ENCODE peak calls at places on chromosomes 16 and 17, in ten cellular contexts. L is transverse colon, J is AG10803, Y is body of pancreas, V is NB4, M is upper lobe of left lung, K is GM06990, D is right lobe of liver, I is IMR-90, T is neural progenitor cell. H is an unnamed sample.

GRCh38 chr17:44397479-44398440 is 8.3 kb upstream of the ITGA2B start:
- DNase-seq in K (no peak), T (no peak), L (no peak), V (no peak), J (no peak), Y (no peak), I (no peak), D (no peak), M (no peak), H (no peak)

GRCh38 chr17:61309857-61310256 is 89.8 kb upstream of the TBX2 start:
- DNase-seq in L (no peak), D (no peak), I (peak; percentile 92), Y (no peak), J (peak; percentile 82), T (no peak), K (no peak), M (no peak), V (no peak), H (peak; percentile 87)

GRCh38 chr17:44097110-44097810 is 26.2 kb downstream of the HDAC5 start:
- DNase-seq in D (peak; percentile 97), I (peak; percentile 81), L (no peak), J (peak; percentile 94), K (no peak), M (no peak), V (peak; percentile 43), T (no peak), Y (peak; percentile 66), H (peak; percentile 46)

GRCh38 chr17:38599398-38599856 is 6.3 kb downstream of the SRCIN1 start:
- DNase-seq in I (no peak), V (no peak), L (no peak), K (no peak), Y (no peak), M (no peak), J (no peak), T (no peak), D (no peak), H (peak; percentile 39)

GRCh38 chr16:68993421-68993820 is 112.0 kb upstream of the HAS3 start:
- DNase-seq in J (no peak), L (no peak), M (no peak), D (no peak), Y (no peak), I (no peak), V (no peak), K (no peak), T (no peak), H (no peak)

GRCh38 chr17:14499976-14500375 is 199.1 kb downstream of the HS3ST3B1 start:
- DNase-seq in D (no peak), J (no peak), M (no peak), Y (no peak), L (no peak), K (no peak), T (no peak), I (no peak), V (no peak), H (no peak)

GRCh38 chr17:51645056-51645455 is 384.7 kb downstream of the UTP18 start:
- DNase-seq in M (no peak), I (no peak), V (no peak), K (no peak), T (no peak), L (no peak), J (no peak), Y (no peak), D (no peak), H (no peak)

GRCh38 chr17:48704521-48704920 is 17.8 kb downstream of the PRAC1 start:
- DNase-seq in K (no peak), T (no peak), Y (no peak), M (no peak), L (no peak), D (no peak), I (no peak), V (no peak), J (no peak), H (no peak)

GRCh38 chr16:56478228-56479049 is 27.1 kb downstream of the OGFOD1 start:
- DNase-seq in D (no peak), Y (no peak), L (no peak), T (no peak), M (no peak), I (peak; percentile 12), J (peak; percentile 53), V (peak; percentile 78), K (no peak), H (no peak)

GRCh38 chr17:48012151-48012520 is 25.5 kb downstream of the COPZ2 start:
- DNase-seq in D (no peak), L (peak; percentile 59), M (peak; percentile 91), I (no peak), J (peak; percentile 30), V (peak; percentile 70), K (peak; percentile 85), T (peak; percentile 94), Y (peak; percentile 60), H (peak; percentile 86)

GRCh38 chr17:17681744-17682292 is 560 bp downstream of the RAI1 start:
- DNase-seq in T (peak; percentile 68), L (peak; percentile 40), V (peak; percentile 64), J (no peak), I (no peak), D (peak; percentile 65), M (peak; percentile 93), K (peak; percentile 66), Y (peak; percentile 40), H (peak; percentile 87)

GRCh38 chr17:34669511-34669910 is 90.1 kb downstream of the TMEM132E start:
- DNase-seq in T (no peak), D (peak; percentile 21), I (no peak), Y (no peak), J (no peak), K (no peak), L (no peak), V (no peak), M (no peak), H (no peak)

GRCh38 chr17:63984651-63985386 is 12.1 kb upstream of the SCN4A start:
- DNase-seq in Y (no peak), L (peak; percentile 39), J (peak; percentile 94), I (peak; percentile 91), V (peak; percentile 70), K (no peak), T (no peak), M (peak; percentile 56), D (no peak), H (peak; percentile 97)

GRCh38 chr17:9987779-9988585 is 82.9 kb upstream of the RCVRN start:
- DNase-seq in J (no peak), M (no peak), D (no peak), Y (peak; percentile 36), T (peak; percentile 59), K (peak; percentile 32), I (peak; percentile 21), V (peak; percentile 68), L (peak; percentile 21), H (no peak)

GRCh38 chr16:8660841-8661301 is 13.5 kb upstream of the ABAT start:
- DNase-seq in T (peak; percentile 86), L (peak; percentile 73), M (no peak), K (peak; percentile 47), I (peak; percentile 58), Y (peak; percentile 85), J (peak; percentile 47), D (peak; percentile 70), V (peak; percentile 79), H (peak; percentile 88)

GRCh38 chr17:33594000-33594399 is 300.9 kb upstream of the ASIC2 start:
- DNase-seq in V (no peak), L (no peak), I (no peak), D (no peak), M (no peak), K (no peak), T (no peak), Y (no peak), J (no peak), H (no peak)

GRCh38 chr17:7589204-7589868 is 558 bp downstream of the SOX15 start:
- DNase-seq in L (peak; percentile 81), K (peak; percentile 66), T (peak; percentile 94), Y (peak; percentile 85), V (no peak), M (peak; percentile 94), J (peak; percentile 83), I (peak; percentile 83), D (peak; percentile 70), H (peak; percentile 98)

GRCh38 chr16:15888072-15888976 is at the start of gene CEP20:
- DNase-seq in J (peak; percentile 98), T (peak; percentile 100), Y (peak; percentile 100), L (peak; percentile 100), D (peak; percentile 99), K (peak; percentile 98), M (peak; percentile 99), V (peak; percentile 99), I (peak; percentile 98), H (peak; percentile 99)
- TF ChIP-seq CTCF in J (no peak), T (peak; percentile 15), Y (no peak), L (peak; percentile 73), D (peak; percentile 38), K (no peak), M (peak; percentile 69), V (no peak), I (peak; percentile 7), H (no peak)

GRCh38 chr16:29683543-29684090 is 4.6 kb downstream of the QPRT start:
- DNase-seq in I (no peak), T (no peak), K (no peak), L (no peak), D (no peak), J (no peak), V (no peak), M (no peak), Y (no peak), H (peak; percentile 49)
- TF ChIP-seq CTCF in I (no peak), T (no peak), K (no peak), L (no peak), D (no peak), J (no peak), V (no peak), M (no peak), Y (no peak), H (no peak)

GRCh38 chr17:39981207-39982068 is 831 bp downstream of the PSMD3 start:
- DNase-seq in K (no peak), J (no peak), T (peak; percentile 8), M (no peak), Y (no peak), V (peak; percentile 46), L (no peak), D (no peak), I (no peak), H (no peak)
- TF ChIP-seq CTCF in K (peak; percentile 8), J (no peak), T (no peak), M (no peak), Y (no peak), V (no peak), L (no peak), D (no peak), I (peak; percentile 8), H (no peak)

DNA sequence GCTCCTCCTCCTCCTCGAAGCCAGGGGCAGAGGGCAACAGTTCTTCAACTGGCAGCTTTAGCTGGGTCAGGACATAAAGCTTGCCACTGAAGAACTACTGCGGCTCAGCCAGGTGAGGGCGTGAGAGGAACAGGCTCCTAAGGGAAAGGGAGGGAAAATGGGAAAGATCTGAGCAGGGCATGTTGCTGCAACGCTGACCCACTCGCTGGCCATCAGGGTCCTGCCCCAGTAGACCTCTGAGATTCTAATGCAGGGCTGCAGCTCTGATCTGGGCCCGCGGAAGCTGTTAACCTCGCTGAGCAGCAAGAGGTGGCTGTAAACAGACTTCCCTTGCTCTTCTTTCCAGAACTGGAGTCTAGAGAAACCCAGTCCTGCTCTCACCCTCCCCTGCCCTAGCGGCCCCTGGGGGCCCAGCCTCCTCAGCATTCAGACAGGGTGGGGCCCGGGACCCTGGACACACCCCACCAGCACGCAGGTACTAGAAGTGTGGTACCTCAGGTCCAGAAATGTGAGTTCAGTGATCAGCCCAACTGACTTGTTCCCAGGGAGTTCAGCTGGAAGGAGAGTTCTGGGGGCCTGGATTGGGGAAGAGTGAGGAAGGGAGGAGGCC is 3.8 kb upstream of the TLCD2 start:
- DNase-seq in K (no peak), Y (peak; percentile 62), I (peak; percentile 32), J (peak; percentile 50), L (peak; percentile 71), T (peak; percentile 86), M (peak; percentile 56), V (no peak), D (no peak), H (peak; percentile 73)
- TF ChIP-seq CTCF in K (peak; percentile 27), Y (peak; percentile 23), I (peak; percentile 28), J (peak; percentile 51), L (peak; percentile 54), T (peak; percentile 69), M (peak; percentile 33), V (peak; percentile 11), D (peak; percentile 46), H (peak; percentile 34)

GRCh38 chr17:41223821-41224220 is 2.6 kb upstream of the KRTAP9-2 start:
- DNase-seq in I (peak; percentile 35), V (no peak), T (no peak), D (no peak), M (no peak), Y (no peak), L (no peak), J (no peak), K (no peak), H (no peak)
- TF ChIP-seq CTCF in I (no peak), V (no peak), T (no peak), D (no peak), M (no peak), Y (no peak), L (no peak), J (no peak), K (no peak), H (no peak)

H was measured in osteoblast.